ENCODE peak calls at places on chromosomes 13 and 19, in nine cellular contexts. G is WTC11; W is osteocyte; B is stimulated activated CD8-positive, alpha-beta memory T cell treated with anti-CD3 and anti-CD28 coated beads, Interleukin-4, amount 100 ng/mL, for 4 hours; U is Kasumi-1; C is coronary artery; Z is activated CD4-positive, CD25-positive, alpha-beta regulatory T cell; H is RPMI7951; L is EL. X is an unnamed sample.

GRCh38 chr19:17073869-17074627 is 1.2 kb downstream of the HAUS8 start:
- DNase-seq in G (no peak), W (no peak), B (no peak), U (no peak), C (no peak), Z (no peak), H (no peak), L (peak; percentile 38), X (no peak)

GRCh38 chr13:73230714-73231113 is 171.9 kb downstream of the KLF5 start:
- DNase-seq in G (no peak), W (no peak), B (no peak), U (peak; percentile 87), C (no peak), Z (no peak), H (peak; percentile 3), L (no peak), X (peak; percentile 87)

GRCh38 chr13:112877066-112877465 is 91.9 kb upstream of the MCF2L start:
- DNase-seq in G (no peak), W (no peak), B (no peak), U (no peak), C (no peak), Z (no peak), H (no peak), L (no peak), X (no peak)

GRCh38 chr19:40465025-40465780 is at the start of gene BLVRB:
- DNase-seq in G (no peak), W (no peak), B (no peak), U (peak; percentile 18), C (no peak), Z (no peak), H (peak; percentile 83), L (peak; percentile 66), X (peak; percentile 90)

GRCh38 chr19:40035996-40036395 is 20.0 kb downstream of the ZNF780B start:
- DNase-seq in G (no peak), W (no peak), B (no peak), U (no peak), C (no peak), Z (no peak), H (peak; percentile 25), L (peak; percentile 40), X (no peak)

GRCh38 chr13:34364633-34365032 is 546.7 kb downstream of the RFC3 start:
- DNase-seq in G (no peak), W (no peak), B (no peak), U (no peak), C (no peak), Z (no peak), H (no peak), L (no peak), X (no peak)

GRCh38 chr13:48782429-48782840 is 128.7 kb downstream of the CYSLTR2 start:
- DNase-seq in G (no peak), W (no peak), B (no peak), U (no peak), C (no peak), Z (no peak), H (peak; percentile 32), L (no peak), X (no peak)

GRCh38 chr13:26785845-26786630 is 25.5 kb upstream of the GPR12 start:
- DNase-seq in G (peak; percentile 41), W (no peak), B (no peak), U (peak; percentile 40), C (peak; percentile 71), Z (no peak), H (peak; percentile 26), L (peak; percentile 42), X (peak; percentile 88)

GRCh38 chr13:92362717-92363116 is 863.9 kb upstream of the GPC6 start:
- DNase-seq in G (no peak), W (no peak), B (no peak), U (no peak), C (no peak), Z (no peak), H (no peak), L (no peak), X (no peak)

GRCh38 chr13:110436786-110437370 is 124.6 kb downstream of the RAB20 start:
- DNase-seq in G (no peak), W (no peak), B (no peak), U (no peak), C (peak; percentile 72), Z (no peak), H (no peak), L (no peak), X (no peak)

GRCh38 chr13:69857188-69857821 is 250.3 kb upstream of the ATXN8OS start:
- DNase-seq in G (no peak), W (no peak), B (no peak), U (peak; percentile 57), C (no peak), Z (no peak), H (peak; percentile 3), L (peak; percentile 1), X (peak; percentile 63)

GRCh38 chr13:41568990-41569387 is 111.6 kb downstream of the RGCC start:
- DNase-seq in G (no peak), W (no peak), B (no peak), U (peak; percentile 9), C (no peak), Z (no peak), H (peak; percentile 46), L (peak; percentile 29), X (no peak)